ENCODE peak calls at places on chromosomes 5 and 9, in four cellular contexts. I, U, V and Y are unnamed samples.

GRCh38 chr9:99896119-99896518 is 10.3 kb upstream of the STX17 start:
- DNase-seq in I (no peak), U (no peak), V (no peak), Y (no peak)

GRCh38 chr5:122788996-122789395 is 14.1 kb downstream of the SNX2 start:
- DNase-seq in I (no peak), U (no peak), V (no peak), Y (no peak)

GRCh38 chr9:19513671-19514275 is 105.0 kb downstream of the ACER2 start:
- DNase-seq in I (no peak), U (no peak), V (no peak), Y (no peak)

GRCh38 chr9:83384214-83384613 is 154.0 kb downstream of the FRMD3 start:
- DNase-seq in U (no peak), I (no peak), V (no peak), Y (no peak)

GRCh38 chr9:130183133-130183762 is 11.0 kb downstream of the NCS1 start:
- DNase-seq in U (no peak), I (peak), V (no peak), Y (peak)

GRCh38 chr9:109923371-109923770 is 143.4 kb downstream of the PALM2AKAP2 start:
- DNase-seq in I (no peak), U (no peak), V (no peak), Y (peak)

GRCh38 chr9:91119147-91119546 is 242.6 kb downstream of the AUH start:
- DNase-seq in U (no peak), I (no peak), V (no peak), Y (no peak)

GRCh38 chr9:98295824-98296223 is 40.4 kb upstream of the TBC1D2 start:
- DNase-seq in I (no peak), U (no peak), V (no peak), Y (no peak)

GRCh38 chr5:134195666-134196065 is 18.9 kb upstream of the SKP1 start:
- DNase-seq in V (no peak), U (no peak), I (no peak), Y (no peak)

GRCh38 chr5:143261748-143262392 is 141.6 kb downstream of the NR3C1 start:
- DNase-seq in V (no peak), I (no peak), U (no peak), Y (no peak)

GRCh38 chr9:32524558-32525461 is 1.2 kb downstream of the RIGI start:
- DNase-seq in I (peak), V (no peak), U (peak), Y (peak)